ENCODE peak calls at places on chromosome 2, in eight cellular contexts. One of them, this sample, is unnamed.

GRCh38 chr2:119086327-119086726 is 72.2 kb downstream of the C1QL2 start:
- DNase-seq in HuH-7: no peak
- DNase-seq in CD8-positive, alpha-beta T cell: no peak
- DNase-seq in activated effector memory CD4-positive, alpha-beta T cell treated with Interleukin-2 at 50 U/mL for 16 hours: no peak
- DNase-seq in left colon: no peak
- DNase-seq in CD4-positive, alpha-beta T cell: no peak
- DNase-seq in left kidney: no peak
- DNase-seq in PC-9: no peak
- DNase-seq in this sample: no peak

GRCh38 chr2:173414823-173415322 is 60.2 kb downstream of the CDCA7 start:
- DNase-seq in HuH-7: no peak
- DNase-seq in CD8-positive, alpha-beta T cell: no peak
- DNase-seq in activated effector memory CD4-positive, alpha-beta T cell treated with Interleukin-2 at 50 U/mL for 16 hours: no peak
- DNase-seq in left colon: no peak
- DNase-seq in CD4-positive, alpha-beta T cell: no peak
- DNase-seq in left kidney: no peak
- DNase-seq in PC-9: peak
- DNase-seq in this sample: no peak

GRCh38 chr2:231689509-231689893 is 18.8 kb upstream of the PTMA start:
- DNase-seq in HuH-7: no peak
- DNase-seq in CD8-positive, alpha-beta T cell: no peak
- DNase-seq in activated effector memory CD4-positive, alpha-beta T cell treated with Interleukin-2 at 50 U/mL for 16 hours: no peak
- DNase-seq in left colon: no peak
- DNase-seq in CD4-positive, alpha-beta T cell: no peak
- DNase-seq in left kidney: no peak
- DNase-seq in PC-9: no peak
- DNase-seq in this sample: no peak

GRCh38 chr2:234463626-234464290 is 33.1 kb downstream of the ARL4C start:
- DNase-seq in HuH-7: no peak
- DNase-seq in CD8-positive, alpha-beta T cell: peak
- DNase-seq in activated effector memory CD4-positive, alpha-beta T cell treated with Interleukin-2 at 50 U/mL for 16 hours: peak
- DNase-seq in left colon: no peak
- DNase-seq in CD4-positive, alpha-beta T cell: peak
- DNase-seq in left kidney: no peak
- DNase-seq in PC-9: peak
- DNase-seq in this sample: no peak

GRCh38 chr2:20617081-20617575 is 33.8 kb downstream of the HS1BP3 start:
- DNase-seq in HuH-7: no peak
- DNase-seq in CD8-positive, alpha-beta T cell: no peak
- DNase-seq in activated effector memory CD4-positive, alpha-beta T cell treated with Interleukin-2 at 50 U/mL for 16 hours: no peak
- DNase-seq in left colon: peak
- DNase-seq in CD4-positive, alpha-beta T cell: no peak
- DNase-seq in left kidney: peak
- DNase-seq in PC-9: no peak
- DNase-seq in this sample: no peak

GRCh38 chr2:16394986-16395550 is 270.6 kb downstream of the CYRIA start:
- DNase-seq in HuH-7: no peak
- DNase-seq in CD8-positive, alpha-beta T cell: no peak
- DNase-seq in activated effector memory CD4-positive, alpha-beta T cell treated with Interleukin-2 at 50 U/mL for 16 hours: no peak
- DNase-seq in left colon: no peak
- DNase-seq in CD4-positive, alpha-beta T cell: no peak
- DNase-seq in left kidney: no peak
- DNase-seq in PC-9: no peak
- DNase-seq in this sample: no peak

GRCh38 chr2:65604246-65604645 is 171.8 kb upstream of the SPRED2 start:
- DNase-seq in HuH-7: no peak
- DNase-seq in CD8-positive, alpha-beta T cell: no peak
- DNase-seq in activated effector memory CD4-positive, alpha-beta T cell treated with Interleukin-2 at 50 U/mL for 16 hours: no peak
- DNase-seq in left colon: no peak
- DNase-seq in CD4-positive, alpha-beta T cell: no peak
- DNase-seq in left kidney: no peak
- DNase-seq in PC-9: no peak
- DNase-seq in this sample: no peak

GRCh38 chr2:224947566-224947965 is 94.7 kb downstream of the DOCK10 start:
- DNase-seq in HuH-7: no peak
- DNase-seq in CD8-positive, alpha-beta T cell: no peak
- DNase-seq in activated effector memory CD4-positive, alpha-beta T cell treated with Interleukin-2 at 50 U/mL for 16 hours: no peak
- DNase-seq in left colon: no peak
- DNase-seq in CD4-positive, alpha-beta T cell: no peak
- DNase-seq in left kidney: no peak
- DNase-seq in PC-9: no peak
- DNase-seq in this sample: no peak

GRCh38 chr2:12442627-12442928 is 274.2 kb upstream of the TRIB2 start:
- DNase-seq in HuH-7: no peak
- DNase-seq in CD8-positive, alpha-beta T cell: no peak
- DNase-seq in activated effector memory CD4-positive, alpha-beta T cell treated with Interleukin-2 at 50 U/mL for 16 hours: no peak
- DNase-seq in left colon: no peak
- DNase-seq in CD4-positive, alpha-beta T cell: no peak
- DNase-seq in left kidney: no peak
- DNase-seq in PC-9: no peak
- DNase-seq in this sample: no peak

GRCh38 chr2:24840962-24841945 is 48.0 kb downstream of the CENPO start:
- DNase-seq in HuH-7: no peak
- DNase-seq in CD8-positive, alpha-beta T cell: no peak
- DNase-seq in activated effector memory CD4-positive, alpha-beta T cell treated with Interleukin-2 at 50 U/mL for 16 hours: no peak
- DNase-seq in left colon: no peak
- DNase-seq in CD4-positive, alpha-beta T cell: no peak
- DNase-seq in left kidney: no peak
- DNase-seq in PC-9: no peak
- DNase-seq in this sample: no peak